ENCODE peak calls at places on chromosomes 12 and 14, in ten cellular contexts. I is PC-3; N is AG09309; L is CD8-positive, alpha-beta T cell; P is DND-41; W is GM13977; Z is Calu3; V is body of pancreas; C is HFFc6; X is lower lobe of right lung. H is an unnamed sample.

GRCh38 chr12:66627270-66627987 is 51.4 kb downstream of the GRIP1 start:
- DNase-seq in I (no peak), N (no peak), L (no peak), P (no peak), W (no peak), Z (no peak), V (peak), C (no peak), X (no peak), H (no peak)

GRCh38 chr12:25427328-25428249 is 125.5 kb downstream of the LMNTD1 start:
- DNase-seq in I (peak), N (no peak), L (no peak), P (no peak), W (no peak), Z (no peak), V (no peak), C (no peak), X (no peak), H (no peak)

GRCh38 chr12:124827588-124828184 is 36.0 kb downstream of the SCARB1 start:
- DNase-seq in I (peak), N (no peak), L (no peak), P (no peak), W (peak), Z (no peak), V (no peak), C (no peak), X (no peak), H (peak)

GRCh38 chr12:79935624-79936040 is 735 bp upstream of the PPP1R12A start:
- DNase-seq in I (peak), N (no peak), L (peak), P (no peak), W (peak), Z (peak), V (peak), C (peak), X (no peak), H (peak)

GRCh38 chr14:63928744-63929174 is 76.0 kb downstream of the SYNE2 start:
- DNase-seq in I (no peak), N (no peak), L (no peak), P (no peak), W (no peak), Z (no peak), V (no peak), C (no peak), X (no peak), H (no peak)

GRCh38 chr12:111693818-111694217 is 8.0 kb downstream of the ACAD10 start:
- DNase-seq in I (no peak), N (no peak), L (no peak), P (no peak), W (no peak), Z (no peak), V (no peak), C (no peak), X (no peak), H (no peak)

GRCh38 chr14:85415015-85415712 is 114.8 kb upstream of the FLRT2 start:
- DNase-seq in I (peak), N (peak), L (no peak), P (no peak), W (no peak), Z (no peak), V (peak), C (peak), X (no peak), H (no peak)

GRCh38 chr14:68124050-68124449 is 304.5 kb downstream of the RAD51B start:
- DNase-seq in I (no peak), N (no peak), L (no peak), P (no peak), W (no peak), Z (no peak), V (no peak), C (no peak), X (no peak), H (no peak)

GRCh38 chr12:102323799-102324198 is 126.2 kb upstream of the PMCH start:
- DNase-seq in I (no peak), N (no peak), L (no peak), P (no peak), W (no peak), Z (no peak), V (no peak), C (no peak), X (no peak), H (no peak)

GRCh38 chr14:60196291-60196690 is 31.1 kb upstream of the DHRS7 start:
- DNase-seq in I (peak), N (no peak), L (no peak), P (no peak), W (no peak), Z (no peak), V (no peak), C (peak), X (no peak), H (no peak)

GRCh38 chr14:60199321-60199720 is 34.1 kb upstream of the DHRS7 start:
- DNase-seq in I (no peak), N (no peak), L (no peak), P (no peak), W (no peak), Z (no peak), V (no peak), C (no peak), X (no peak), H (no peak)

GRCh38 chr14:60197629-60198318 is 32.6 kb upstream of the DHRS7 start:
- DNase-seq in I (peak), N (no peak), L (no peak), P (no peak), W (no peak), Z (no peak), V (no peak), C (peak), X (no peak), H (no peak)

GRCh38 chr14:60189923-60190840 is 25.0 kb upstream of the DHRS7 start:
- DNase-seq in I (no peak), N (no peak), L (no peak), P (no peak), W (no peak), Z (no peak), V (no peak), C (no peak), X (no peak), H (no peak)

DNA sequence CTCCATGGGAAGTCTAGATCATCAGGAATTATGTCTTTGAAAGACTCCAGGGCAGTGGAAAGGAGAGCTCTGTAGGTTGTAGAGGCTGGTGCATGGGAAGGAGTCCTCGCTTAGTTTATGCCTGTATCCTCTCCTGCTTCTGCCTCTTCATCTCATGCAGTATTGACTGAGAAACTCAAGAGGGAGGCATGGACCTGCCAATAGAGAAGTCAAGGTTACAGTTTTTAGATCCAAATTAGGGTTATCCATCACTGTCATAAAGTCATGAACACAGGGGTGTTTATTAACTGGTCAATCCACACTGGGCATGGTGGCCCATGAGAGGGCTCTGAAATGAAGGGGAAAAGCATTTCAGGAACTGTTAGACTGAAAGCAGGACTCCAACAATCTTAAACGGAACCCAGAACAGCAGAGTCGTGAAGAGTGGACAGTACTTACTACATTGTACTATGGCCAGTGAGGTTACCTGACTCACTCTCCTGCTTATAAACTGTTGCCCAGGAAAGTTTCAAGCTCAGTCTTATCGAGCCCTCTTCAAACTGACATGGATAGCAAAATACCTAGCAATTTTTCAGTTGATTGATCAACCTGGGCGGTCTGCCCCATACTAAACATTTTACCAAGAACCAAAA is 30.1 kb upstream of the DHRS7 start:
- DNase-seq in I (no peak), N (no peak), L (no peak), P (no peak), W (peak), Z (no peak), V (no peak), C (no peak), X (no peak), H (no peak)
- TF ChIP-seq CTCF in I (peak), N (no peak), L (no peak), P (no peak), W (peak), Z (no peak), V (no peak), C (no peak), X (no peak), H (peak)

GRCh38 chr12:93061414-93062099 is 132.5 kb upstream of the EEA1 start:
- DNase-seq in I (no peak), N (no peak), L (no peak), P (no peak), W (no peak), Z (no peak), V (no peak), C (no peak), X (no peak), H (no peak)

GRCh38 chr12:93062100-93062419 is 133.0 kb upstream of the EEA1 start:
- DNase-seq in I (no peak), N (no peak), L (no peak), P (no peak), W (no peak), Z (no peak), V (no peak), C (no peak), X (no peak), H (no peak)

GRCh38 chr12:93059288-93059687 is 130.2 kb upstream of the EEA1 start:
- DNase-seq in I (no peak), N (no peak), L (no peak), P (no peak), W (no peak), Z (no peak), V (no peak), C (no peak), X (no peak), H (no peak)

GRCh38 chr12:93060071-93060665 is 131.1 kb upstream of the EEA1 start:
- DNase-seq in I (no peak), N (no peak), L (no peak), P (no peak), W (peak), Z (no peak), V (no peak), C (no peak), X (no peak), H (peak)

DNA sequence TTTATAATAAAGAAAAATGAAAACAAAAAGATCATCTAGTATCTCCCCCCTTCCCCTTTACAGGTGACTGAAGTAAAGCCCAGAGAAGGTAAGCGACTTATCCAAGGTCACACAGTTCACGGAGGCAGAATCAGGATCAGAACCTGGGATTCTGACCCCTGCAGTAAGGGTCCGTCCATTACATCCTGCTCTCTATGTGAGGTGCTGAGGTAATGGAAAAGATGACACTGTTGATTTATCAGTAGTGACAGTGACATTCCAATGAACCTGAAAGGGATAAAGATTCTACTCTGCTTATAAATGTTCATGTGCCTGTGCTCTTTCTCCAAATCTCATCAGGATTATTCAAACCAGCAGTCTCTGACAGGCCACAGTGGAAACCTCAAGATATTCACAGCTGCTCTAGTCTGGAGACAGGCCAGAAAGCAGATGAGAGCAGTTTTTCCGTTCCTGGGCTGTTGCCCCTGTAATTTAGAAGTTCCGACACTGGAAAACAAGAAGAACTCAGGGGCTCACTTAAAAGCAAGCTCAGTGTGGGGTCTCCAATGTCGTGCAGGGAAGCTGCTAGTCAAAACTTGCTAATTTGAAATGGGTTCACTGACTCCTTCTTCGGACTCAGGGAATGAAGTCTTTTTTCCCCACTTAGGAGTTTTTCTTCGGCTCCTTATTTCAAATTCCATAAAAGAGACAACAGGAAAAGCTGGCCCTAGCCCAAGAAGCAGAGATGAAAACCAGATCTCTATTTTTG is 131.7 kb upstream of the EEA1 start:
- DNase-seq in I (no peak), N (no peak), L (no peak), P (no peak), W (peak), Z (no peak), V (no peak), C (no peak), X (no peak), H (peak)
- TF ChIP-seq CTCF in I (no peak), N (peak), L (no peak), P (no peak), W (no peak), Z (no peak), V (no peak), C (no peak), X (no peak), H (no peak)

GRCh38 chr12:121331268-121331667 is 20.9 kb downstream of the ANAPC5 start:
- DNase-seq in I (no peak), N (no peak), L (no peak), P (no peak), W (no peak), Z (no peak), V (peak), C (no peak), X (no peak), H (no peak)

GRCh38 chr12:121326996-121327674 is 25.1 kb downstream of the ANAPC5 start:
- DNase-seq in I (no peak), N (no peak), L (no peak), P (no peak), W (no peak), Z (no peak), V (peak), C (no peak), X (no peak), H (no peak)

GRCh38 chr12:121330692-121331091 is 21.5 kb downstream of the ANAPC5 start:
- DNase-seq in I (no peak), N (no peak), L (no peak), P (no peak), W (no peak), Z (no peak), V (no peak), C (no peak), X (no peak), H (no peak)

GRCh38 chr12:121330195-121330594 is 22.0 kb downstream of the ANAPC5 start:
- DNase-seq in I (no peak), N (no peak), L (no peak), P (no peak), W (no peak), Z (no peak), V (no peak), C (no peak), X (no peak), H (no peak)

DNA sequence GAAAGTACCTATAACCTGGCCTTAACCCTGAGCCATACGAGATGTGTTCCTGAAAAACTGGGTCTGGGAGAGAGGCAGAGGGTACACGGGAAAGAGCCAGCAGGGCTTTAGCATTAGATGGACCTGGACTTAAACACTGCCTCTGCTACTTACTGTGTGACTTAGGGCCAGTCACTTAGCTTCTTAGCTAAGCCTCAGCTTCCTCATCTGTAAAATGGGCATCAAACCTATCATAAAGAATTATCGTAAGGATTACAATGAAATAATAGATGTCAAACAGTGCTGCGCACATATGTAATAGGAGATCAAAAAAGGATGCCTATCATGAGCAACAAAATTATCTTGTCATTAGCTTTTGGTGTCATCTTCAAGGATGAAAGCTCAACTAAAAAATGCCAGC is 23.6 kb downstream of the ANAPC5 start:
- DNase-seq in I (no peak), N (no peak), L (no peak), P (no peak), W (no peak), Z (no peak), V (no peak), C (no peak), X (no peak), H (no peak)
- TF ChIP-seq CTCF in I (no peak), N (no peak), L (no peak), P (no peak), W (no peak), Z (no peak), V (no peak), C (no peak), X (no peak), H (no peak)

GRCh38 chr14:60654303-60654925 is 5.1 kb upstream of the SIX1 start:
- DNase-seq in I (peak), N (no peak), L (no peak), P (no peak), W (peak), Z (no peak), V (no peak), C (peak), X (no peak), H (no peak)
- TF ChIP-seq CTCF in I (no peak), N (no peak), L (no peak), P (no peak), W (no peak), Z (no peak), V (no peak), C (no peak), X (no peak), H (no peak)

DNA sequence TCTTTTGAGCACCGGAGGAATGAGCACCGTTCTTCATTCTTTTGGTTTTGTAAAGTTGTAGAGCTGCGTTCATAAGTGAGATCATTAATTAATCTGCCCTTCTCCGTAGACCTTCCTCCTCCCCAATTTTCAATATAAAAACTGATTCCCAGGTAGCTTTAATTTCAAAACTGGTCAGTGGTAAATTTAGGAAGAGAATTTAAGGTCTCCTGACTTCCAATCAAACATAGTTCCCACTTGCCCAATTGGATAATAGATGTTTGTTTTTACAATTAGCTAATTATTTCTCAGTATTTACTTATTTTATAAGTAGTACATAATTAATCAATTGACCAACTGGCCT is 27.2 kb upstream of the YBX3 start:
- DNase-seq in I (no peak), N (no peak), L (no peak), P (no peak), W (no peak), Z (no peak), V (no peak), C (no peak), X (no peak), H (no peak)
- TF ChIP-seq CTCF in I (no peak), N (no peak), L (peak), P (no peak), W (no peak), Z (no peak), V (no peak), C (peak), X (no peak), H (no peak)